ENCODE peak calls at places on chromosome 20, in eight cellular contexts. One of them, this sample, is unnamed.

GRCh38 chr20:37758332-37758731 is 64.5 kb downstream of the CTNNBL1 start:
- DNase-seq in stimulated activated CD8-positive, alpha-beta memory T cell treated with anti-CD3 and anti-CD28 coated beads, Interleukin-2, amount 100 ng/mL, for 48 hours: no peak
- DNase-seq in smooth muscle cell of the brain vasculature: no peak
- DNase-seq in stimulated activated naive B cell treated with anti-CD40 and anti-IgM and Interleukin-4, amounts not matched to agents 10 μg/mL and 1 μg/mL and 100 μg/mL, for 72 hours: no peak
- DNase-seq in activated CD8-positive, alpha-beta T cell treated with anti-CD3 and anti-CD28 coated beads for 36 hours: no peak
- DNase-seq in heart left ventricle: no peak
- DNase-seq in GM12891: no peak
- DNase-seq in neural crest cell: no peak
- DNase-seq in this sample: peak; percentile 30

GRCh38 chr20:16261733-16262277 is 311.4 kb downstream of the KIF16B start:
- DNase-seq in stimulated activated naive B cell treated with anti-CD40 and anti-IgM and Interleukin-4, amounts not matched to agents 10 μg/mL and 1 μg/mL and 100 μg/mL, for 72 hours: no peak
- DNase-seq in smooth muscle cell of the brain vasculature: no peak
- DNase-seq in heart left ventricle: no peak
- DNase-seq in stimulated activated CD8-positive, alpha-beta memory T cell treated with anti-CD3 and anti-CD28 coated beads, Interleukin-2, amount 100 ng/mL, for 48 hours: no peak
- DNase-seq in GM12891: no peak
- DNase-seq in activated CD8-positive, alpha-beta T cell treated with anti-CD3 and anti-CD28 coated beads for 36 hours: no peak
- DNase-seq in neural crest cell: no peak
- DNase-seq in this sample: no peak

GRCh38 chr20:46814366-46815232 is 80.0 kb upstream of the EYA2 start:
- DNase-seq in stimulated activated CD8-positive, alpha-beta memory T cell treated with anti-CD3 and anti-CD28 coated beads, Interleukin-2, amount 100 ng/mL, for 48 hours: no peak
- DNase-seq in heart left ventricle: no peak
- DNase-seq in smooth muscle cell of the brain vasculature: peak; percentile 17
- DNase-seq in neural crest cell: peak; percentile 13
- DNase-seq in activated CD8-positive, alpha-beta T cell treated with anti-CD3 and anti-CD28 coated beads for 36 hours: no peak
- DNase-seq in stimulated activated naive B cell treated with anti-CD40 and anti-IgM and Interleukin-4, amounts not matched to agents 10 μg/mL and 1 μg/mL and 100 μg/mL, for 72 hours: no peak
- DNase-seq in GM12891: no peak
- DNase-seq in this sample: no peak

GRCh38 chr20:4225778-4226177 is 210.4 kb upstream of the RNF24 start:
- DNase-seq in smooth muscle cell of the brain vasculature: peak; percentile 62
- DNase-seq in neural crest cell: no peak
- DNase-seq in stimulated activated CD8-positive, alpha-beta memory T cell treated with anti-CD3 and anti-CD28 coated beads, Interleukin-2, amount 100 ng/mL, for 48 hours: no peak
- DNase-seq in activated CD8-positive, alpha-beta T cell treated with anti-CD3 and anti-CD28 coated beads for 36 hours: no peak
- DNase-seq in stimulated activated naive B cell treated with anti-CD40 and anti-IgM and Interleukin-4, amounts not matched to agents 10 μg/mL and 1 μg/mL and 100 μg/mL, for 72 hours: no peak
- DNase-seq in heart left ventricle: peak; percentile 53
- DNase-seq in GM12891: no peak
- DNase-seq in this sample: no peak

GRCh38 chr20:32325706-32326506 is 32.2 kb upstream of the ASXL1 start:
- DNase-seq in activated CD8-positive, alpha-beta T cell treated with anti-CD3 and anti-CD28 coated beads for 36 hours: no peak
- DNase-seq in heart left ventricle: no peak
- DNase-seq in neural crest cell: no peak
- DNase-seq in stimulated activated naive B cell treated with anti-CD40 and anti-IgM and Interleukin-4, amounts not matched to agents 10 μg/mL and 1 μg/mL and 100 μg/mL, for 72 hours: no peak
- DNase-seq in smooth muscle cell of the brain vasculature: no peak
- DNase-seq in GM12891: no peak
- DNase-seq in stimulated activated CD8-positive, alpha-beta memory T cell treated with anti-CD3 and anti-CD28 coated beads, Interleukin-2, amount 100 ng/mL, for 48 hours: no peak
- DNase-seq in this sample: no peak

GRCh38 chr20:47220161-47220582 is 136.3 kb downstream of the ZMYND8 start:
- DNase-seq in neural crest cell: peak; percentile 65
- DNase-seq in heart left ventricle: no peak
- DNase-seq in stimulated activated naive B cell treated with anti-CD40 and anti-IgM and Interleukin-4, amounts not matched to agents 10 μg/mL and 1 μg/mL and 100 μg/mL, for 72 hours: no peak
- DNase-seq in activated CD8-positive, alpha-beta T cell treated with anti-CD3 and anti-CD28 coated beads for 36 hours: peak; percentile 69
- DNase-seq in stimulated activated CD8-positive, alpha-beta memory T cell treated with anti-CD3 and anti-CD28 coated beads, Interleukin-2, amount 100 ng/mL, for 48 hours: peak; percentile 25
- DNase-seq in smooth muscle cell of the brain vasculature: no peak
- DNase-seq in GM12891: peak; percentile 41
- DNase-seq in this sample: peak; percentile 36

GRCh38 chr20:1888796-1889463 is 6.3 kb upstream of the SIRPA start:
- DNase-seq in neural crest cell: no peak
- DNase-seq in smooth muscle cell of the brain vasculature: no peak
- DNase-seq in stimulated activated CD8-positive, alpha-beta memory T cell treated with anti-CD3 and anti-CD28 coated beads, Interleukin-2, amount 100 ng/mL, for 48 hours: no peak
- DNase-seq in GM12891: no peak
- DNase-seq in stimulated activated naive B cell treated with anti-CD40 and anti-IgM and Interleukin-4, amounts not matched to agents 10 μg/mL and 1 μg/mL and 100 μg/mL, for 72 hours: no peak
- DNase-seq in activated CD8-positive, alpha-beta T cell treated with anti-CD3 and anti-CD28 coated beads for 36 hours: no peak
- DNase-seq in heart left ventricle: no peak
- DNase-seq in this sample: no peak

GRCh38 chr20:25540273-25540672 is 45.1 kb downstream of the NINL start:
- DNase-seq in stimulated activated CD8-positive, alpha-beta memory T cell treated with anti-CD3 and anti-CD28 coated beads, Interleukin-2, amount 100 ng/mL, for 48 hours: no peak
- DNase-seq in heart left ventricle: no peak
- DNase-seq in GM12891: no peak
- DNase-seq in neural crest cell: no peak
- DNase-seq in smooth muscle cell of the brain vasculature: no peak
- DNase-seq in stimulated activated naive B cell treated with anti-CD40 and anti-IgM and Interleukin-4, amounts not matched to agents 10 μg/mL and 1 μg/mL and 100 μg/mL, for 72 hours: no peak
- DNase-seq in activated CD8-positive, alpha-beta T cell treated with anti-CD3 and anti-CD28 coated beads for 36 hours: no peak
- DNase-seq in this sample: peak; percentile 50

GRCh38 chr20:32333988-32334885 is 23.9 kb upstream of the ASXL1 start:
- DNase-seq in smooth muscle cell of the brain vasculature: no peak
- DNase-seq in stimulated activated naive B cell treated with anti-CD40 and anti-IgM and Interleukin-4, amounts not matched to agents 10 μg/mL and 1 μg/mL and 100 μg/mL, for 72 hours: no peak
- DNase-seq in heart left ventricle: peak; percentile 84
- DNase-seq in neural crest cell: no peak
- DNase-seq in stimulated activated CD8-positive, alpha-beta memory T cell treated with anti-CD3 and anti-CD28 coated beads, Interleukin-2, amount 100 ng/mL, for 48 hours: peak; percentile 47
- DNase-seq in activated CD8-positive, alpha-beta T cell treated with anti-CD3 and anti-CD28 coated beads for 36 hours: peak; percentile 68
- DNase-seq in GM12891: no peak
- DNase-seq in this sample: no peak